ENCODE peak calls at places on chromosome 17, in eight cellular contexts. One of them, this sample, is unnamed.

GRCh38 chr17:31272236-31272635 is 24.8 kb downstream of the OMG start:
- DNase-seq in activated CD8-positive, alpha-beta memory T cell treated with anti-CD3 and anti-CD28 coated beads for 48 hours: no peak
- DNase-seq in activated T-cell treated with anti-CD3 and anti-CD28 coated beads for 1 hour: no peak
- DNase-seq in HCT116: no peak
- DNase-seq in skeletal muscle cell: no peak
- DNase-seq in M059J: no peak
- DNase-seq in adrenal gland: no peak
- DNase-seq in PC-3: no peak
- DNase-seq in this sample: no peak

GRCh38 chr17:17849863-17850373 is 13.1 kb upstream of the SREBF1 start:
- DNase-seq in activated CD8-positive, alpha-beta memory T cell treated with anti-CD3 and anti-CD28 coated beads for 48 hours: no peak
- DNase-seq in activated T-cell treated with anti-CD3 and anti-CD28 coated beads for 1 hour: peak
- DNase-seq in HCT116: no peak
- DNase-seq in skeletal muscle cell: no peak
- DNase-seq in M059J: peak
- DNase-seq in adrenal gland: peak
- DNase-seq in PC-3: peak
- DNase-seq in this sample: peak

GRCh38 chr17:82587234-82588086 is 60.8 kb downstream of the WDR45B start:
- DNase-seq in activated CD8-positive, alpha-beta memory T cell treated with anti-CD3 and anti-CD28 coated beads for 48 hours: no peak
- DNase-seq in activated T-cell treated with anti-CD3 and anti-CD28 coated beads for 1 hour: no peak
- DNase-seq in HCT116: no peak
- DNase-seq in skeletal muscle cell: no peak
- DNase-seq in M059J: no peak
- DNase-seq in adrenal gland: no peak
- DNase-seq in PC-3: no peak
- DNase-seq in this sample: no peak

GRCh38 chr17:58492238-58493121 is 4.3 kb upstream of the HSF5 start:
- DNase-seq in activated CD8-positive, alpha-beta memory T cell treated with anti-CD3 and anti-CD28 coated beads for 48 hours: no peak
- DNase-seq in activated T-cell treated with anti-CD3 and anti-CD28 coated beads for 1 hour: no peak
- DNase-seq in HCT116: no peak
- DNase-seq in skeletal muscle cell: no peak
- DNase-seq in M059J: no peak
- DNase-seq in adrenal gland: no peak
- DNase-seq in PC-3: peak
- DNase-seq in this sample: no peak

GRCh38 chr17:79540306-79540705 is 70.5 kb downstream of the RBFOX3 start:
- DNase-seq in activated CD8-positive, alpha-beta memory T cell treated with anti-CD3 and anti-CD28 coated beads for 48 hours: no peak
- DNase-seq in activated T-cell treated with anti-CD3 and anti-CD28 coated beads for 1 hour: no peak
- DNase-seq in HCT116: no peak
- DNase-seq in skeletal muscle cell: no peak
- DNase-seq in M059J: no peak
- DNase-seq in adrenal gland: no peak
- DNase-seq in PC-3: no peak
- DNase-seq in this sample: no peak

GRCh38 chr17:47720754-47721533 is 12.1 kb upstream of the TBX21 start:
- DNase-seq in activated CD8-positive, alpha-beta memory T cell treated with anti-CD3 and anti-CD28 coated beads for 48 hours: peak
- DNase-seq in activated T-cell treated with anti-CD3 and anti-CD28 coated beads for 1 hour: peak
- DNase-seq in HCT116: peak
- DNase-seq in skeletal muscle cell: no peak
- DNase-seq in M059J: peak
- DNase-seq in adrenal gland: peak
- DNase-seq in PC-3: peak
- DNase-seq in this sample: peak

GRCh38 chr17:57552114-57552601 is 192.9 kb downstream of the CCDC182 start:
- DNase-seq in activated CD8-positive, alpha-beta memory T cell treated with anti-CD3 and anti-CD28 coated beads for 48 hours: no peak
- DNase-seq in activated T-cell treated with anti-CD3 and anti-CD28 coated beads for 1 hour: no peak
- DNase-seq in HCT116: no peak
- DNase-seq in skeletal muscle cell: no peak
- DNase-seq in M059J: no peak
- DNase-seq in adrenal gland: no peak
- DNase-seq in PC-3: no peak
- DNase-seq in this sample: no peak

GRCh38 chr17:688100-688989 is 26.3 kb downstream of the VPS53 start:
- DNase-seq in activated CD8-positive, alpha-beta memory T cell treated with anti-CD3 and anti-CD28 coated beads for 48 hours: no peak
- DNase-seq in activated T-cell treated with anti-CD3 and anti-CD28 coated beads for 1 hour: no peak
- DNase-seq in HCT116: no peak
- DNase-seq in skeletal muscle cell: no peak
- DNase-seq in M059J: peak
- DNase-seq in adrenal gland: no peak
- DNase-seq in PC-3: no peak
- DNase-seq in this sample: no peak

GRCh38 chr17:60410001-60410400 is 12.3 kb upstream of the CHCT1 start:
- DNase-seq in activated CD8-positive, alpha-beta memory T cell treated with anti-CD3 and anti-CD28 coated beads for 48 hours: no peak
- DNase-seq in activated T-cell treated with anti-CD3 and anti-CD28 coated beads for 1 hour: no peak
- DNase-seq in HCT116: no peak
- DNase-seq in skeletal muscle cell: no peak
- DNase-seq in M059J: no peak
- DNase-seq in adrenal gland: no peak
- DNase-seq in PC-3: peak
- DNase-seq in this sample: no peak

GRCh38 chr17:76527430-76528111 is 9.9 kb downstream of the CYGB start:
- DNase-seq in activated CD8-positive, alpha-beta memory T cell treated with anti-CD3 and anti-CD28 coated beads for 48 hours: no peak
- DNase-seq in activated T-cell treated with anti-CD3 and anti-CD28 coated beads for 1 hour: peak
- DNase-seq in HCT116: no peak
- DNase-seq in skeletal muscle cell: peak
- DNase-seq in M059J: peak
- DNase-seq in adrenal gland: no peak
- DNase-seq in PC-3: peak
- DNase-seq in this sample: no peak

GRCh38 chr17:48047113-48047740 is 932 bp upstream of the NFE2L1 start:
- DNase-seq in activated CD8-positive, alpha-beta memory T cell treated with anti-CD3 and anti-CD28 coated beads for 48 hours: no peak
- DNase-seq in activated T-cell treated with anti-CD3 and anti-CD28 coated beads for 1 hour: no peak
- DNase-seq in HCT116: no peak
- DNase-seq in skeletal muscle cell: no peak
- DNase-seq in M059J: no peak
- DNase-seq in adrenal gland: no peak
- DNase-seq in PC-3: no peak
- DNase-seq in this sample: no peak

GRCh38 chr17:69597898-69598692 is 183.6 kb downstream of the MAP2K6 start:
- DNase-seq in activated CD8-positive, alpha-beta memory T cell treated with anti-CD3 and anti-CD28 coated beads for 48 hours: no peak
- DNase-seq in activated T-cell treated with anti-CD3 and anti-CD28 coated beads for 1 hour: no peak
- DNase-seq in HCT116: no peak
- DNase-seq in skeletal muscle cell: no peak
- DNase-seq in M059J: peak
- DNase-seq in adrenal gland: no peak
- DNase-seq in PC-3: peak
- DNase-seq in this sample: no peak

GRCh38 chr17:33434841-33435240 is 141.7 kb upstream of the ASIC2 start:
- DNase-seq in activated CD8-positive, alpha-beta memory T cell treated with anti-CD3 and anti-CD28 coated beads for 48 hours: no peak
- DNase-seq in activated T-cell treated with anti-CD3 and anti-CD28 coated beads for 1 hour: no peak
- DNase-seq in HCT116: no peak
- DNase-seq in skeletal muscle cell: no peak
- DNase-seq in M059J: no peak
- DNase-seq in adrenal gland: no peak
- DNase-seq in PC-3: no peak
- DNase-seq in this sample: no peak

GRCh38 chr17:79097226-79098055 is 22.8 kb downstream of the ENGASE start:
- DNase-seq in activated CD8-positive, alpha-beta memory T cell treated with anti-CD3 and anti-CD28 coated beads for 48 hours: no peak
- DNase-seq in activated T-cell treated with anti-CD3 and anti-CD28 coated beads for 1 hour: no peak
- DNase-seq in HCT116: no peak
- DNase-seq in skeletal muscle cell: no peak
- DNase-seq in M059J: no peak
- DNase-seq in adrenal gland: no peak
- DNase-seq in PC-3: no peak
- DNase-seq in this sample: no peak

GRCh38 chr17:76696763-76697701 is 13.7 kb downstream of the MXRA7 start:
- DNase-seq in activated CD8-positive, alpha-beta memory T cell treated with anti-CD3 and anti-CD28 coated beads for 48 hours: no peak
- DNase-seq in activated T-cell treated with anti-CD3 and anti-CD28 coated beads for 1 hour: no peak
- DNase-seq in HCT116: no peak
- DNase-seq in skeletal muscle cell: peak
- DNase-seq in M059J: no peak
- DNase-seq in adrenal gland: peak
- DNase-seq in PC-3: peak
- DNase-seq in this sample: no peak

GRCh38 chr17:66889480-66890230 is 54.7 kb downstream of the CACNG5 start:
- DNase-seq in activated CD8-positive, alpha-beta memory T cell treated with anti-CD3 and anti-CD28 coated beads for 48 hours: no peak
- DNase-seq in activated T-cell treated with anti-CD3 and anti-CD28 coated beads for 1 hour: no peak
- DNase-seq in HCT116: no peak
- DNase-seq in skeletal muscle cell: no peak
- DNase-seq in M059J: no peak
- DNase-seq in adrenal gland: no peak
- DNase-seq in PC-3: no peak
- DNase-seq in this sample: no peak

GRCh38 chr17:45719335-45720071 is 64.6 kb upstream of the CRHR1 start:
- DNase-seq in activated CD8-positive, alpha-beta memory T cell treated with anti-CD3 and anti-CD28 coated beads for 48 hours: no peak
- DNase-seq in activated T-cell treated with anti-CD3 and anti-CD28 coated beads for 1 hour: no peak
- DNase-seq in HCT116: peak
- DNase-seq in skeletal muscle cell: peak
- DNase-seq in M059J: peak
- DNase-seq in adrenal gland: no peak
- DNase-seq in PC-3: peak
- DNase-seq in this sample: no peak

GRCh38 chr17:69466905-69467630 is 52.6 kb downstream of the MAP2K6 start:
- DNase-seq in activated CD8-positive, alpha-beta memory T cell treated with anti-CD3 and anti-CD28 coated beads for 48 hours: no peak
- DNase-seq in activated T-cell treated with anti-CD3 and anti-CD28 coated beads for 1 hour: no peak
- DNase-seq in HCT116: no peak
- DNase-seq in skeletal muscle cell: peak
- DNase-seq in M059J: no peak
- DNase-seq in adrenal gland: no peak
- DNase-seq in PC-3: peak
- DNase-seq in this sample: no peak

GRCh38 chr17:75876938-75877751 is 1.2 kb downstream of the TRIM47 start:
- DNase-seq in activated CD8-positive, alpha-beta memory T cell treated with anti-CD3 and anti-CD28 coated beads for 48 hours: no peak
- DNase-seq in activated T-cell treated with anti-CD3 and anti-CD28 coated beads for 1 hour: no peak
- DNase-seq in HCT116: peak
- DNase-seq in skeletal muscle cell: peak
- DNase-seq in M059J: peak
- DNase-seq in adrenal gland: peak
- DNase-seq in PC-3: peak
- DNase-seq in this sample: no peak

GRCh38 chr17:6213859-6214258 is 143.7 kb downstream of the WSCD1 start:
- DNase-seq in activated CD8-positive, alpha-beta memory T cell treated with anti-CD3 and anti-CD28 coated beads for 48 hours: no peak
- DNase-seq in activated T-cell treated with anti-CD3 and anti-CD28 coated beads for 1 hour: no peak
- DNase-seq in HCT116: no peak
- DNase-seq in skeletal muscle cell: no peak
- DNase-seq in M059J: no peak
- DNase-seq in adrenal gland: no peak
- DNase-seq in PC-3: no peak
- DNase-seq in this sample: no peak

GRCh38 chr17:31646642-31647041 is 212.4 kb downstream of the COPRS start:
- DNase-seq in activated CD8-positive, alpha-beta memory T cell treated with anti-CD3 and anti-CD28 coated beads for 48 hours: no peak
- DNase-seq in activated T-cell treated with anti-CD3 and anti-CD28 coated beads for 1 hour: no peak
- DNase-seq in HCT116: no peak
- DNase-seq in skeletal muscle cell: no peak
- DNase-seq in M059J: no peak
- DNase-seq in adrenal gland: no peak
- DNase-seq in PC-3: no peak
- DNase-seq in this sample: no peak

GRCh38 chr17:80871341-80871740 is 120.3 kb upstream of the CHMP6 start:
- DNase-seq in activated CD8-positive, alpha-beta memory T cell treated with anti-CD3 and anti-CD28 coated beads for 48 hours: no peak
- DNase-seq in activated T-cell treated with anti-CD3 and anti-CD28 coated beads for 1 hour: no peak
- DNase-seq in HCT116: no peak
- DNase-seq in skeletal muscle cell: no peak
- DNase-seq in M059J: no peak
- DNase-seq in adrenal gland: no peak
- DNase-seq in PC-3: no peak
- DNase-seq in this sample: no peak

GRCh38 chr17:31490991-31491793 is 99.7 kb downstream of the RAB11FIP4 start:
- DNase-seq in activated CD8-positive, alpha-beta memory T cell treated with anti-CD3 and anti-CD28 coated beads for 48 hours: no peak
- DNase-seq in activated T-cell treated with anti-CD3 and anti-CD28 coated beads for 1 hour: no peak
- DNase-seq in HCT116: no peak
- DNase-seq in skeletal muscle cell: no peak
- DNase-seq in M059J: no peak
- DNase-seq in adrenal gland: no peak
- DNase-seq in PC-3: no peak
- DNase-seq in this sample: no peak

This sample was measured in stimulated activated CD4-positive, alpha-beta T cell treated with anti-CD3 and anti-CD28 coated beads, Interleukin-1b, Interleukin-23, amount 100 ng/mL, for 24 hours.